ENCODE peak calls at places on chromosomes 5 and 9, in five cellular contexts. A is HuH-7.5, J is coronary artery, W is mesenchymal stem cell, C is AG20443. M is an unnamed sample.
A peak's percentile ranks its signal among the peaks of the same experiment; 100 is the strongest.

GRCh38 chr5:173833200-173833599 is 54.9 kb upstream of the CPEB4 start:
- DNase-seq in A (no peak), J (no peak), W (no peak), C (peak; percentile 47), M (no peak)

GRCh38 chr9:121326130-121326838 is 43.8 kb downstream of the STOM start:
- DNase-seq in A (no peak), J (peak; percentile 99), W (peak; percentile 39), C (peak; percentile 91), M (peak; percentile 83)

GRCh38 chr9:109319631-109320233 is 1.1 kb downstream of the EPB41L4B start:
- DNase-seq in A (no peak), J (no peak), W (no peak), C (no peak), M (no peak)

GRCh38 chr5:3179220-3179619 is 416.4 kb upstream of the IRX1 start:
- DNase-seq in A (no peak), J (no peak), W (no peak), C (no peak), M (no peak)

GRCh38 chr9:91102269-91102668 is 259.4 kb downstream of the AUH start:
- DNase-seq in A (no peak), J (no peak), W (no peak), C (no peak), M (no peak)

GRCh38 chr5:94388773-94389514 is 229.5 kb downstream of the KIAA0825 start:
- DNase-seq in A (no peak), J (no peak), W (no peak), C (no peak), M (no peak)

GRCh38 chr5:149731332-149731616 is 1.2 kb downstream of the PPARGC1B start:
- DNase-seq in A (peak; percentile 24), J (no peak), W (no peak), C (no peak), M (no peak)

GRCh38 chr9:942805-943580 is 33.5 kb upstream of the DMRT3 start:
- DNase-seq in A (no peak), J (no peak), W (no peak), C (no peak), M (no peak)

GRCh38 chr9:107983191-107983603 is 493.6 kb upstream of the KLF4 start:
- DNase-seq in A (no peak), J (no peak), W (peak; percentile 26), C (peak; percentile 72), M (peak; percentile 21)

GRCh38 chr9:120715331-120715924 is 1.2 kb upstream of the MEGF9 start:
- DNase-seq in A (no peak), J (peak; percentile 76), W (peak; percentile 86), C (peak; percentile 79), M (peak; percentile 52)

GRCh38 chr9:116683535-116683934 is 3.6 kb upstream of the TRIM32 start:
- DNase-seq in A (no peak), J (no peak), W (no peak), C (no peak), M (no peak)

GRCh38 chr9:68844623-68845612 is 139.9 kb downstream of the PIP5K1B start:
- DNase-seq in A (peak; percentile 36), J (no peak), W (peak; percentile 23), C (peak; percentile 36), M (peak; percentile 15)

GRCh38 chr5:68187268-68188055 is 28.1 kb upstream of the PIK3R1 start:
- DNase-seq in A (no peak), J (no peak), W (peak; percentile 18), C (no peak), M (peak; percentile 24)

GRCh38 chr5:14032944-14033343 is 88.5 kb upstream of the DNAH5 start:
- DNase-seq in A (no peak), J (no peak), W (peak; percentile 72), C (peak; percentile 83), M (no peak)

GRCh38 chr5:132480546-132481242 is 9.9 kb downstream of the IRF1 start:
- DNase-seq in A (no peak), J (no peak), W (peak; percentile 41), C (no peak), M (no peak)

GRCh38 chr9:122370303-122370702 is 521 bp upstream of the PTGS1 start:
- DNase-seq in A (no peak), J (no peak), W (no peak), C (no peak), M (no peak)

GRCh38 chr9:120368799-120369198 is 211.2 kb downstream of the CDK5RAP2 start:
- DNase-seq in A (no peak), J (no peak), W (no peak), C (no peak), M (no peak)